ENCODE peak calls at places on chromosomes 12 and 14, in ten cellular contexts. S is A549; W is left ventricle myocardium inferior; J is HepG2; E is colonic mucosa; F is testis; L is neuronal stem cell; K is hepatocyte; M is spleen; D is CD8-positive, alpha-beta T cell. B is an unnamed sample.

GRCh38 chr14:50260511-50260910 is 29.1 kb upstream of the SOS2 start:
- DNase-seq in S (no peak), W (no peak), J (peak; percentile 23), E (no peak), F (peak; percentile 23), L (no peak), K (no peak), M (no peak), D (peak; percentile 9), B (no peak)

GRCh38 chr12:48472259-48472658 is at the start of gene ANP32D:
- DNase-seq in S (no peak), W (no peak), J (no peak), E (no peak), F (no peak), L (no peak), K (no peak), M (no peak), D (no peak), B (no peak)

GRCh38 chr12:101828463-101829196 is 2.1 kb downstream of the GNPTAB start:
- DNase-seq in S (no peak), W (no peak), J (no peak), E (no peak), F (no peak), L (no peak), K (no peak), M (no peak), D (no peak), B (no peak)

GRCh38 chr14:67557118-67557517 is 24.0 kb downstream of the PLEKHH1 start:
- DNase-seq in S (no peak), W (no peak), J (peak; percentile 67), E (no peak), F (no peak), L (no peak), K (peak; percentile 44), M (no peak), D (no peak), B (no peak)

GRCh38 chr14:29927596-29928341 is at the start of gene PRKD1:
- DNase-seq in S (peak; percentile 65), W (peak; percentile 63), J (peak; percentile 28), E (peak; percentile 48), F (peak; percentile 80), L (peak; percentile 57), K (peak; percentile 85), M (peak; percentile 81), D (no peak), B (peak; percentile 86)

GRCh38 chr12:123085730-123086487 is 65.0 kb downstream of the PITPNM2 start:
- DNase-seq in S (peak; percentile 96), W (peak; percentile 62), J (peak; percentile 68), E (no peak), F (peak; percentile 38), L (no peak), K (no peak), M (peak; percentile 82), D (no peak), B (no peak)

GRCh38 chr12:31369712-31370521 is 44.0 kb upstream of the SINHCAF start:
- DNase-seq in S (no peak), W (peak; percentile 19), J (peak; percentile 24), E (peak; percentile 68), F (peak; percentile 28), L (peak; percentile 32), K (peak; percentile 73), M (peak; percentile 13), D (no peak), B (peak; percentile 1)

GRCh38 chr12:88113871-88114270 is 28.0 kb downstream of the CEP290 start:
- DNase-seq in S (no peak), W (no peak), J (no peak), E (no peak), F (no peak), L (no peak), K (no peak), M (no peak), D (no peak), B (no peak)

GRCh38 chr12:126247936-126248335 is 1182.7 kb downstream of the AACS start:
- DNase-seq in S (no peak), W (no peak), J (no peak), E (no peak), F (no peak), L (no peak), K (no peak), M (no peak), D (no peak), B (no peak)

GRCh38 chr12:46343122-46343852 is 29.3 kb downstream of the SLC38A2 start:
- DNase-seq in S (no peak), W (no peak), J (no peak), E (no peak), F (no peak), L (no peak), K (no peak), M (no peak), D (no peak), B (no peak)

DNA sequence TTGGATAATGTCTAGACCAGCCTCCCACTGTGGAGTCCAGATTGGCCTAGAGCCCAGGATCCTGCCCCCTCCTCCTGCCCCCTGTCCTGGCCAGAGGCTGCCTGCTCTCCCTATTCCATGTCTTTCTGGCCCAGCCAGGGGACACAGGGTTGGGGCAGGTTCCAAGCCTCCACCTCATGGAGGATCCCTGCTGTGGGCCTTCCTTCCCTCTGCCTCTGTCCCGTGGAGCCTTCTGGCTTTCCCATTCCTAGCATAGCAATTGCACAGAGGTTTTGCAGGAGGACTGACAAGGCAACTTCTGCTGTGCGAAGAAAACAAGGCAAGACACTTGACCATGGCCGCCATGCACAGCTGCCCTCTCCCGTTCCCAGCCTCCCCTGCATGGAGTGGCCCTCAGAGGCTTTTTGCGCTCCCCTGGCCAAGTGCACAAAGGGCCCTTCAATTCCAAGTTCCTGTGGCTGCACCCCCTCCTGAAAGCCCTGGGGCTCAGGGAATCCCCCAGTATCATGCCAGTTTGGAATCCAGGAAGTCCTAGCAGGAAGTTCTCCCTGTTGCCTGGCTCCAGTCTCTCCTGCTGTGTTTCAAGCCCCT is 42.1 kb downstream of the KRT80 start:
- DNase-seq in S (no peak), W (no peak), J (no peak), E (no peak), F (no peak), L (no peak), K (no peak), M (peak; percentile 72), D (no peak), B (no peak)
- H3K27ac ChIP-seq in S (peak overlapping the region; percentile 100), W (peak overlapping the region; percentile 87), J (no peak overlapping the region), E (peak overlapping the region; percentile 97), F (no peak overlapping the region), L (no peak overlapping the region), K (peak overlapping the region; percentile 95), M (no peak overlapping the region), D (no peak overlapping the region), B (peak overlapping the region; percentile 89)

GRCh38 chr12:27606986-27607385 is 83.0 kb downstream of the PPFIBP1 start:
- DNase-seq in S (no peak), W (no peak), J (peak; percentile 14), E (no peak), F (no peak), L (no peak), K (no peak), M (no peak), D (no peak), B (no peak)

GRCh38 chr12:27602516-27602915 is 78.5 kb downstream of the PPFIBP1 start:
- DNase-seq in S (no peak), W (no peak), J (no peak), E (no peak), F (no peak), L (no peak), K (no peak), M (no peak), D (no peak), B (no peak)

GRCh38 chr12:27607611-27608010 is 83.6 kb downstream of the PPFIBP1 start:
- DNase-seq in S (no peak), W (no peak), J (no peak), E (no peak), F (no peak), L (no peak), K (no peak), M (no peak), D (no peak), B (no peak)

GRCh38 chr12:27608890-27609289 is 84.9 kb downstream of the PPFIBP1 start:
- DNase-seq in S (no peak), W (no peak), J (no peak), E (no peak), F (no peak), L (no peak), K (no peak), M (no peak), D (no peak), B (no peak)

GRCh38 chr12:27604431-27604830 is 80.4 kb downstream of the PPFIBP1 start:
- DNase-seq in S (no peak), W (no peak), J (no peak), E (no peak), F (no peak), L (no peak), K (no peak), M (no peak), D (no peak), B (no peak)
- H3K4me1 ChIP-seq in S (peaks cover 18% of the 10 kb centered on the region), W (peaks cover 98% of the 10 kb centered on the region), J (peaks cover 16% of the 10 kb centered on the region), E (no peaks in the 10 kb centered on the region), F (peaks cover 8% of the 10 kb centered on the region), L (no peaks in the 10 kb centered on the region), K (peaks cover 8% of the 10 kb centered on the region), M (peaks cover 9% of the 10 kb centered on the region), D (no peaks in the 10 kb centered on the region), B (peaks cover 6% of the 10 kb centered on the region)

DNA sequence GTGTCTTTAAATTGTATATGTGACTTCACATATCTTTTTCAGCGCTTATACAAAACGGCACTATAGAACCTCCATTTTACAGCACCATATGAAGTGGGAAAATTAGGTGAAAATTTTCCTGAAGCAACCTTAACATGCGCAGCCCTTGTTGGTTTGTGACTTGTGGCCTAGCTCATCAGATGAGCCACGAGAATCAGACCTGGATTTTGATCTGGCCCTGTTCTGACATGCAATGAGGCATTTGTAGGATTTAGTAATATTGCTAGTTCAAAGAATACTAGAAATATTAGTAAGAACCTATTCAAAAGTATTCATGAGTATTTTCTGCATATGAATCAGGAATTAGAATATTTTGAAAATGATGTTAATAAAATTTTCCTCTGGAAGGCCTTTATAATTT is 2.9 kb downstream of the CDKN1B start:
- DNase-seq in S (no peak), W (no peak), J (no peak), E (no peak), F (no peak), L (no peak), K (no peak), M (no peak), D (no peak), B (no peak)
- H3K4me3 ChIP-seq in S (peak overlapping the region; percentile 87), W (peak overlapping the region; percentile 76), J (peak overlapping the region; percentile 96), E (peak overlapping the region; percentile 67), F (no peak overlapping the region), L (no peak overlapping the region), K (peak overlapping the region; percentile 97), M (peak overlapping the region; percentile 88), D (peak overlapping the region; percentile 96), B (peak overlapping the region; percentile 90)

DNA sequence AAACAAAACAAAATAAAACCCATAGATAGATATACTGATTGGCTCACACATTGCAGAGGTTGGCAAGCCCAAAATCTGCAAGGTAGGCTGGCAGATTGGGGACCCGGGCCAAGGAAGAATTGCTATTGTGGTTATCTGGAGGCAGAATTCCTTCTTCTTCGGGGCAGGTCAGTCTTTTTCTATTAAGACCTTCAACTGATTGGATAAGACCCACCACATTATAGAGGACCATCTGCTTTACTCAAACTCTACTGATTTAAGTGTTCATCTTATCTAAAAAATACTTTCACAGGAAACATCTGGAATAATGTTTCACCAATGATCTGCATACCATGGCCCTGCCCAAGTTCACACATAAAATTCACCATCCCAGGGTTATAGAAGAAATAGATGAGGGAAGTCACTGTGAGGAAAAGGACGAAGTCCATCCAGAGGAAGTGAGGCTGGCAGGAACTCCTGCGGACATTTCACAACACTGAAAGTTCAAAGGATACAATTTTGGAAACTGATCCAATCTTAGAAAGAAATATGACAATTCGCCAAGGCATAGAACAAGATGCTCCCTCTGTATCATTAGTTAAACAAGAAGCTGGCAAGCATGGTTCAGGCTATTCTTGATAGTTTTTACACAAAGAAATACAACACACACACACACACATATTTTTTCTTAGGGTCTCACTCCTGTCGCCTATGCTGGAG is 127.6 kb upstream of the MED13L start:
- DNase-seq in S (no peak), W (no peak), J (no peak), E (peak; percentile 42), F (no peak), L (no peak), K (no peak), M (no peak), D (no peak), B (no peak)
- H3K27ac ChIP-seq in S (peak overlapping the region; percentile 71), W (no peak overlapping the region), J (no peak overlapping the region), E (no peak overlapping the region), F (no peak overlapping the region), L (no peak overlapping the region), K (no peak overlapping the region), M (no peak overlapping the region), D (no peak overlapping the region), B (no peak overlapping the region)

B was measured in upper lobe of right lung.